ENCODE peak calls at places on chromosomes 6 and 20, in ten cellular contexts. U is endothelial cell of umbilical vein; O is cardiac muscle cell; S is heart right ventricle; Q is tibial artery; Y is ovary; M is psoas muscle; Z is endodermal cell; I is CD8-positive, alpha-beta T cell; D is adrenal gland. L is an unnamed sample. For H3K4me1, the result is how much of the 10 kb centered on the place peaks cover.

GRCh38 chr20:56875052-56875663 is 246.1 kb downstream of the TFAP2C start:
- DNase-seq in U (no peak), O (no peak), S (no peak), Q (no peak), Y (no peak), M (no peak), Z (peak), I (no peak), D (no peak), L (no peak)

GRCh38 chr20:63081351-63081750 is 74.6 kb upstream of the BHLHE23 start:
- DNase-seq in U (no peak), O (no peak), S (no peak), Q (no peak), Y (no peak), M (no peak), Z (no peak), I (no peak), D (no peak), L (peak)

GRCh38 chr6:152301806-152302568 is 335.2 kb downstream of the SYNE1 start:
- DNase-seq in U (peak), O (peak), S (peak), Q (peak), Y (peak), M (peak), Z (peak), I (peak), D (peak), L (peak)

GRCh38 chr6:88380083-88380482 is 213.9 kb upstream of the CNR1 start:
- DNase-seq in U (peak), O (no peak), S (peak), Q (peak), Y (peak), M (peak), Z (no peak), I (no peak), D (peak), L (peak)

GRCh38 chr6:40328376-40328987 is 258.7 kb downstream of the LRFN2 start:
- DNase-seq in U (no peak), O (peak), S (no peak), Q (no peak), Y (no peak), M (no peak), Z (peak), I (peak), D (peak), L (peak)

GRCh38 chr6:9620263-9620662 is 794.6 kb downstream of the TFAP2A start:
- DNase-seq in U (no peak), O (no peak), S (no peak), Q (no peak), Y (no peak), M (no peak), Z (no peak), I (no peak), D (no peak), L (no peak)

GRCh38 chr6:125312478-125312877 is 10.7 kb upstream of the HDDC2 start:
- DNase-seq in U (no peak), O (peak), S (no peak), Q (no peak), Y (no peak), M (no peak), Z (no peak), I (no peak), D (peak), L (no peak)

GRCh38 chr20:63915471-63915870 is 20.5 kb downstream of the DNAJC5 start:
- DNase-seq in U (no peak), O (no peak), S (peak), Q (no peak), Y (no peak), M (no peak), Z (no peak), I (no peak), D (peak), L (no peak)

GRCh38 chr6:19602614-19603013 is 234.6 kb upstream of the ID4 start:
- DNase-seq in U (no peak), O (no peak), S (no peak), Q (no peak), Y (no peak), M (no peak), Z (no peak), I (no peak), D (no peak), L (no peak)

GRCh38 chr6:138161118-138161433 is 663 bp upstream of the ARFGEF3 start:
- DNase-seq in U (no peak), O (no peak), S (no peak), Q (no peak), Y (no peak), M (no peak), Z (no peak), I (no peak), D (no peak), L (no peak)

GRCh38 chr6:81751388-81752083 is 945 bp downstream of the TENT5A start:
- DNase-seq in U (peak), O (peak), S (peak), Q (peak), Y (peak), M (peak), Z (peak), I (peak), D (peak), L (peak)

DNA sequence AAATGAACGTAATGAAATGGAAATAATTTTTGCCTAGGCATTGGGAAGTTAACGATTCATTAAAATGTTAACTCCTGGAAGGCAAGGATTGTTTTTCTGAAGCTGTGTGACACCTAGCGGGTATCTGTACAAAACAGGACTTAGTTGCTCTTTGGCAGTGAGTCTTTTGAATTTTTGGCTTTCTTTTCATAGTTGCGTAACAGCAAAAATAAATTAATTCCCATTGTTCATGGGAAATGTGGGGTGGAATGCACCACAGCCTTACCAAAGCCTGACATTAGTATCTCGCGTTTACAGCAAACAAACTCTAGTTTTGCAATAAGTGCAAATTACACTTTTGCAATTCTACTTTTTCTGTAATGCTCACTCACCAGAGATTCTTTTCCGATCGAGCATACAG is 92.7 kb upstream of the DTNBP1 start:
- DNase-seq in U (no peak), O (no peak), S (no peak), Q (no peak), Y (no peak), M (no peak), Z (no peak), I (no peak), D (no peak), L (no peak)
- TF ChIP-seq CTCF in U (no peak), O (no peak), S (no peak), Q (no peak), Y (no peak), M (no peak), Z (no peak), I (no peak), D (no peak), L (no peak)

GRCh38 chr20:43944653-43945235 is 30.1 kb downstream of the TOX2 start:
- DNase-seq in U (no peak), O (no peak), S (no peak), Q (no peak), Y (no peak), M (no peak), Z (no peak), I (no peak), D (no peak), L (no peak)

GRCh38 chr20:43946659-43947315 is 32.1 kb downstream of the TOX2 start:
- DNase-seq in U (no peak), O (no peak), S (no peak), Q (no peak), Y (no peak), M (no peak), Z (no peak), I (no peak), D (no peak), L (no peak)

GRCh38 chr20:43947316-43947710 is 32.7 kb downstream of the TOX2 start:
- DNase-seq in U (no peak), O (no peak), S (no peak), Q (no peak), Y (no peak), M (no peak), Z (no peak), I (no peak), D (no peak), L (no peak)

GRCh38 chr20:43946206-43946491 is 31.5 kb downstream of the TOX2 start:
- DNase-seq in U (no peak), O (no peak), S (no peak), Q (no peak), Y (no peak), M (no peak), Z (no peak), I (no peak), D (no peak), L (no peak)

DNA sequence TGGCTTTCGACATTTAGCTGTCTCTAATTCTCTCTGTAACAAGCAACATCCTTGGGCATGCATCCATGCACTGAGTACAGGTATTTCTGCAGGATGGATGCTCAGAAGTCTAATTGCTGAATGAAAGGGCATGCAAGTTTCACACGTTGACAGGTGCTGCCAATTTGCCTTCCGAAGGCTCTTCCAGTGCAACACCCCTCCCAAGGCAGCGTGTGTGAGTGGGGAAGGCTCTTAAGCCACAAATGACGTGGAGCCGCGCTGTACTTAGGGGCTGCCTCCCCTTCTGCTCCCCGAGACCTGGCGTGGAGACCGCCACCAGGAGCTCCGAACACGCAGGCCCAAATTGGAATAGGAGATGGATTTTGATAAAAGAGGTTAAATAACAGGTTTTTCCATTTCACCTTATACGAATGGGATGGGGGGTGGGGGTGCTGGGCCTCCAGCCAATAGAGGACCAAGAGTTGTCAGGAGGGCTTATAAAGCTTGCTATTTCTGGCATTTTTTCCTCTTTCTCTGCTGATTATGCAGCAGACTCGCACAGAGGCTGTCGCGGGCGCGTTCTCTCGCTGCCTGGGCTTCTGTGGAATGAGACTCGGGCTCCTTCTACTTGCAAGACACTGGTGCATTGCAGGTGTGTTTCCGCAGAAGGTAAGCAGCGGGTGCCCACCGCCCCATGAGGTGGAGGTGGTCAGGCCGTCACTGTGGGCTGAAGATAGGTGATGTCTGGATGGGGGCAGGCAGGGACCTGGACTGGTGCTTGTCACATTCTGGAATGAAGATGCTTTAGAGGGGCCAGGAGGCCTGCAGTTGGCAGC is 30.9 kb downstream of the TOX2 start:
- DNase-seq in U (no peak), O (no peak), S (no peak), Q (no peak), Y (no peak), M (no peak), Z (no peak), I (no peak), D (no peak), L (no peak)
- H3K4me1 ChIP-seq in U (under half), O (under half), S (half or more), Q (under half), Y (under half), M (under half), Z (under half), I (half or more), D (under half), L (under half)

GRCh38 chr6:90302320-90302719 is 5.7 kb upstream of the BACH2 start:
- DNase-seq in U (no peak), O (no peak), S (no peak), Q (no peak), Y (no peak), M (no peak), Z (no peak), I (no peak), D (no peak), L (no peak)
- TF ChIP-seq CTCF in U (no peak), O (no peak), S (no peak), Q (no peak), Y (no peak), M (no peak), Z (no peak), I (no peak), D (peak), L (no peak)

GRCh38 chr6:12340488-12340818 is 50.3 kb downstream of the EDN1 start:
- DNase-seq in U (no peak), O (no peak), S (no peak), Q (no peak), Y (no peak), M (no peak), Z (no peak), I (no peak), D (no peak), L (no peak)

GRCh38 chr6:12343122-12343439 is 52.9 kb downstream of the EDN1 start:
- DNase-seq in U (no peak), O (no peak), S (no peak), Q (no peak), Y (no peak), M (no peak), Z (no peak), I (no peak), D (no peak), L (no peak)

GRCh38 chr6:12339022-12339421 is 48.9 kb downstream of the EDN1 start:
- DNase-seq in U (no peak), O (no peak), S (no peak), Q (no peak), Y (no peak), M (no peak), Z (no peak), I (no peak), D (no peak), L (no peak)

GRCh38 chr6:12342664-12343063 is 52.5 kb downstream of the EDN1 start:
- DNase-seq in U (no peak), O (no peak), S (no peak), Q (no peak), Y (no peak), M (no peak), Z (no peak), I (no peak), D (no peak), L (no peak)

GRCh38 chr6:12339808-12340487 is 49.8 kb downstream of the EDN1 start:
- DNase-seq in U (no peak), O (no peak), S (no peak), Q (no peak), Y (no peak), M (no peak), Z (no peak), I (no peak), D (no peak), L (no peak)
- H3K4me1 ChIP-seq in U (under half), O (under half), S (under half), Q (under half), Y (under half), M (under half), Z (under half), I (under half), D (under half), L (under half)

DNA sequence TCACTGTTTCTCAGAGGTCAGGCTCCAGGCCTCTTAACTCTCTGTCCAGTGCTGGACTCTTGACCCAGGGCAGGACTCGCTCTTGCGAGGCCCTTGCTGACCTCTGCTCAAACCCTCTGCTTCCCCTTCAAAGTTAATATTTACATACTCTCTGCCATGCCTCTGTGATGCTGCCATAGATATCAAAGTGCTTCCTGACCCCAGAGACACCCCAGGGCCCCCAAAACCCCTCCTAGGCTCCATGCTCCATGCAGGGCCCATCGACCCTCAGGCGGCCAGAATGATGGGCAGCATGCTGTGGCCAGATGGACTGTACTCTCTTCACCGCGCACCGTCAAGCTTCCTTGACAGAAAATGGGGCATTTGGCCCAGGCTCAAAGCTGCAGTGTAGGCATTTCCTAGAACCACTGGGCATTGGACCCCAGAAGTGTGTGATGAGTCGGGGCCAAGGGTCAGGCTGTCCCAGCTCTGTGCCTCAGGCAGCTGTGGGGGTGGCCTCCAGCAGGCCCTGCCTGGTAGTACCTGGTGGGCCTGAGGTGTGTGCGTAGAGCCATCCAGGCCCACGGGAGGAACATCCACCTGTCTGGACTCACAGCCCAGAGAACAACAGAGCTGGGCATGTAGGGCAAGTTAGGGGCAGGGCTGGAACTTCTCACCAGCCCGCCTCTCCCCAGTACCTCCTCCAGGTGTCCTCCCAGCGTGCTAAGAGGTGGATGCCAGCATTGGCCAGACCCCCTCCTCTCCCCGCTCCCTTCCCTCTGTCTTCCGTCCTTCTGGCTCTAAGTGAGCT is 142.8 kb downstream of the VEGFA start:
- DNase-seq in U (no peak), O (no peak), S (no peak), Q (no peak), Y (no peak), M (peak), Z (peak), I (no peak), D (no peak), L (peak)
- TF ChIP-seq CTCF in U (no peak), O (no peak), S (no peak), Q (no peak), Y (no peak), M (no peak), Z (peak), I (no peak), D (no peak), L (no peak)

DNA sequence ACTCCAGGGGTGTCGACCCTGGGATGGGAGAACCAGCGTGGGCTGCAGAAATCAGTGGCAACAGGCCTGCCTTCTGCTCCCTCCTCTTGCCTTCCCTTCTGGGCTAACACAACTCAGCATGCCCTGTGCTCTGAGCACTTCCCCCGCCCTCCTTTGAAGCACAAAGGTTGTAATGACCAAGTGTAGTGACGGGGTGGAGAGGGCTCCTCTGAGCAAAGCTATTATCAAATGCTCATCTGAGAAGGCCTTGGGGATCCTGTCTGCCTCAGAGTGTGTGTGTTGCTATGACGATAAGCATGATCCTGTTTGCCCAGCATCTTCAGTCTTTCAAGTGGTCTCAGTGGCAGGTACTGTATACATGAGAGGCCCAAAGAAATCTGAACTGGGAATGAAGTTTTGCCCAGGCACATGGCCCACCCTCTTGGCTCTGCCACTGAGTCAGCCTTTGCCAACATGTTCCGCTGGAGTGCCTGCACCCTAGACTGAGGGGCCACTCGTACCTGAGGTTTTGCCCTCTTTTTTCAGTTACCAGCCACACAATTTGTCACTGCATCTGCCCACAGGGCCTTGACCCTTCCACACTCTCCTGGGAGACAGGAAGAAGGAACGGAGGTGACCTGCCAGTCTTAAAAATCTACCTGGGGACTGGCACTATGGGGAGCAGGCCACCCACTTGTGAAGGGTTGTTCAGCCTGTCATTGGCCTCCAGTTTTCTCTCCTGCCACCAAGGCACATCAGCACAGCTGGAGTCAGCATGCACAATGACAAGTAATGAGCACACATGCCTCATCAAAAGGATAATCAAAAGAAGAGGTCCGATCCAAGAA is 74.5 kb downstream of the GFOD1 start:
- DNase-seq in U (no peak), O (no peak), S (no peak), Q (no peak), Y (no peak), M (no peak), Z (no peak), I (no peak), D (no peak), L (no peak)
- H3K4me1 ChIP-seq in U (under half), O (under half), S (half or more), Q (under half), Y (under half), M (half or more), Z (under half), I (under half), D (under half), L (half or more)